ENCODE peak calls at places on chromosomes 13 and 19, in six cellular contexts. L is GM23338, R is GM23248, B is hepatocyte, H is HCT116, V is PC-3. C is an unnamed sample. For H3K9me2, the result is how much of the 10 kb centered on the place peaks cover.

GRCh38 chr13:49954674-49955455 is 18.7 kb upstream of the SPRYD7 start:
- DNase-seq in L (no peak), R (peak), B (peak), H (no peak), V (no peak), C (no peak)

GRCh38 chr13:34201050-34201913 is 383.3 kb downstream of the RFC3 start:
- DNase-seq in L (no peak), R (peak), B (peak), H (no peak), V (peak), C (no peak)

GRCh38 chr13:97574926-97575325 is 141.0 kb downstream of the RAP2A start:
- DNase-seq in L (peak), R (peak), B (peak), H (peak), V (peak), C (peak)

GRCh38 chr19:37981785-37982475 is 74.9 kb downstream of the SIPA1L3 start:
- DNase-seq in L (no peak), R (no peak), B (peak), H (no peak), V (no peak), C (no peak)

GRCh38 chr13:39887424-39887823 is 232.0 kb downstream of the COG6 start:
- DNase-seq in L (no peak), R (peak), B (no peak), H (no peak), V (no peak), C (no peak)

GRCh38 chr19:13914777-13915176 is 8.8 kb downstream of the CC2D1A start:
- DNase-seq in L (no peak), R (no peak), B (no peak), H (no peak), V (no peak), C (no peak)

GRCh38 chr19:56959211-56959610 is 118.7 kb upstream of the PEG3 start:
- DNase-seq in L (no peak), R (no peak), B (no peak), H (no peak), V (no peak), C (no peak)

GRCh38 chr13:113152894-113153809 is 5.3 kb upstream of the PROZ start:
- DNase-seq in L (peak), R (peak), B (peak), H (no peak), V (peak), C (peak)

GRCh38 chr19:10776900-10777650 is 58.9 kb downstream of the TMED1 start:
- DNase-seq in L (no peak), R (no peak), B (no peak), H (no peak), V (no peak), C (peak)

GRCh38 chr19:50489461-50490011 is 12.9 kb upstream of the GARIN5A start:
- DNase-seq in L (no peak), R (no peak), B (no peak), H (no peak), V (no peak), C (no peak)

GRCh38 chr19:8487137-8487851 is 15.1 kb downstream of the PRAM1 start:
- DNase-seq in L (no peak), R (no peak), B (no peak), H (no peak), V (no peak), C (no peak)

GRCh38 chr19:55251296-55252081 is 7.3 kb downstream of the PPP6R1 start:
- DNase-seq in L (no peak), R (peak), B (no peak), H (no peak), V (peak), C (peak)

GRCh38 chr13:31201341-31202024 is 1.7 kb downstream of the B3GLCT start:
- DNase-seq in L (no peak), R (peak), B (no peak), H (no peak), V (peak), C (no peak)

GRCh38 chr13:41802033-41802683 is 158.8 kb downstream of the VWA8 start:
- DNase-seq in L (peak), R (no peak), B (no peak), H (no peak), V (no peak), C (no peak)

GRCh38 chr13:23087884-23088283 is 92.9 kb upstream of the SGCG start:
- DNase-seq in L (peak), R (peak), B (peak), H (peak), V (peak), C (peak)

GRCh38 chr19:2059422-2060201 is 8.6 kb upstream of the MKNK2 start:
- DNase-seq in L (no peak), R (peak), B (peak), H (peak), V (peak), C (no peak)

GRCh38 chr19:1154731-1155351 is 19.2 kb downstream of the SBNO2 start:
- DNase-seq in L (no peak), R (peak), B (peak), H (no peak), V (no peak), C (no peak)

GRCh38 chr19:17681505-17682125 is 6.5 kb downstream of the UNC13A start:
- DNase-seq in L (peak), R (peak), B (peak), H (no peak), V (peak), C (peak)

GRCh38 chr19:14560776-14561108 is 11.1 kb downstream of the NDUFB7 start:
- DNase-seq in L (no peak), R (no peak), B (no peak), H (no peak), V (no peak), C (no peak)

GRCh38 chr19:10962863-10963262 is 2.0 kb downstream of the SMARCA4 start:
- DNase-seq in L (no peak), R (no peak), B (no peak), H (no peak), V (no peak), C (no peak)

GRCh38 chr13:93413972-93414717 is 187.5 kb downstream of the GPC6 start:
- DNase-seq in L (peak), R (peak), B (no peak), H (no peak), V (no peak), C (no peak)

GRCh38 chr13:21971662-21972635 is 301.1 kb downstream of the FGF9 start:
- DNase-seq in L (no peak), R (peak), B (no peak), H (no peak), V (no peak), C (no peak)

GRCh38 chr13:73189365-73189764 is 130.6 kb downstream of the KLF5 start:
- DNase-seq in L (no peak), R (no peak), B (peak), H (no peak), V (no peak), C (no peak)

GRCh38 chr19:36916991-36917390 is 859 bp downstream of the ZNF568 start:
- DNase-seq in L (peak), R (peak), B (no peak), H (no peak), V (no peak), C (no peak)

GRCh38 chr19:34253711-34254551 is 423 bp upstream of the GARRE1 start:
- DNase-seq in L (peak), R (peak), B (peak), H (no peak), V (peak), C (peak)

GRCh38 chr13:48578516-48579166 is 45.8 kb upstream of the RCBTB2 start:
- DNase-seq in L (no peak), R (no peak), B (no peak), H (no peak), V (no peak), C (peak)

GRCh38 chr13:79237981-79238380 is 168.1 kb downstream of the RBM26 start:
- DNase-seq in L (no peak), R (no peak), B (no peak), H (no peak), V (no peak), C (no peak)

GRCh38 chr19:633786-634639 is 676 bp upstream of the POLRMT start:
- DNase-seq in L (no peak), R (peak), B (no peak), H (no peak), V (no peak), C (peak)

GRCh38 chr13:62250501-62251175 is 835.0 kb upstream of the PCDH20 start:
- DNase-seq in L (no peak), R (peak), B (peak), H (no peak), V (no peak), C (no peak)

GRCh38 chr19:15120135-15121026 is 13.2 kb downstream of the SYDE1 start:
- DNase-seq in L (peak), R (no peak), B (no peak), H (no peak), V (no peak), C (no peak)

GRCh38 chr13:88196106-88196505 is 524.9 kb downstream of the SLITRK5 start:
- DNase-seq in L (no peak), R (no peak), B (no peak), H (no peak), V (no peak), C (peak)
- TF ChIP-seq EZH2phosphoT487 in L (no peak), R (no peak), B (no peak), H (no peak), V (no peak), C (no peak)

GRCh38 chr13:30079501-30079900 is 227.8 kb downstream of the KATNAL1 start:
- DNase-seq in L (no peak), R (no peak), B (no peak), H (no peak), V (no peak), C (no peak)
- H3K9me2 ChIP-seq in L (under half), R (under half), B (under half), H (under half), V (under half), C (under half)

GRCh38 chr19:16139752-16140151 is 3.7 kb upstream of the HSH2D start:
- DNase-seq in L (no peak), R (no peak), B (no peak), H (no peak), V (no peak), C (no peak)
- TF ChIP-seq EZH2phosphoT487 in L (no peak), R (no peak), B (no peak), H (no peak), V (no peak), C (no peak)

DNA sequence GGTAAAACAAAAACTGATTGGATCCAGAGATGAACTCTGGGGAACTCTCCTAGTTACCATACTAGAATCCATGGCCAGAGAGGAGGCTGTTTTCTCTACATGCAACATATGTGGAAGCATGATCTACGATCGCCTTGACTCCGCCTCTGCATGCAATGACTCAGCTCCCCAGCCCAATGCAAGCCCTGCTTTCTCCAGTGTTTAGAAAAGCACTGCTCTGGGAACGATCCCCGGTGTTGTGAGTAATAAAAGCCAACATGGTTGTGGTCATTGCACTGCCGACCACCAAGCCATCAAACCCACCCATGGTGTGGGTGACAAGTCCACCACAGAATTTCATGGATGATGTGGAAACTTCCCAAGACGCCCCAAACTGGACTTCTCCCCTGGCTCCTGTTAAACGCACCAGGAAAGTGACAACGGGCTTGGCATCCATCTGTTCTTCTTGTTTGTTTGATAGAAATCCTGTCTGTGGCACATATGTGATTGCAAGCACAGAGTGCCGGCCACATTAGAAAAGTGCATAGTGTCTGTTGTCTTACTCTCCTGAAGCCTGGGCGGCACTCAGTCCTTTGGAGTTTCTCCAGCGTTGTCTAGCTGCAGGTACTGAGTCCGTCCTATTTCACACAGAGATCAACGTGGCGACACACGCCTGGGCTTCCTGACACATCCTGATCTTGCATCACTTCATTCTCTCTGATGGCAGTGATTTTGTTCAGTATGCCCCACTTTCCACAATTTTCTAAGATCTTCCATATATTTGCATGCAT is 36.4 kb upstream of the VSTM2B start:
- DNase-seq in L (no peak), R (no peak), B (no peak), H (no peak), V (no peak), C (no peak)
- H3K9me2 ChIP-seq in L (under half), R (under half), B (under half), H (under half), V (under half), C (under half)

GRCh38 chr13:28324181-28324789 is 170.6 kb downstream of the FLT1 start:
- DNase-seq in L (peak), R (peak), B (peak), H (peak), V (peak), C (peak)
- TF ChIP-seq EZH2phosphoT487 in L (no peak), R (no peak), B (no peak), H (no peak), V (no peak), C (no peak)

C was measured in OCI-LY7.